ENCODE peak calls at places on chromosome 10, in five cellular contexts. One of them, this sample, is unnamed.

GRCh38 chr10:22597142-22597541 is 117.2 kb downstream of the PIP4K2A start:
- DNase-seq in cardiac muscle cell: no peak
- DNase-seq in right cardiac atrium: no peak
- DNase-seq in CD8-positive, alpha-beta T cell: no peak
- DNase-seq in SK-N-MC: no peak
- DNase-seq in this sample: no peak

GRCh38 chr10:5977471-5978370 is at the start of gene IL15RA:
- DNase-seq in CD8-positive, alpha-beta T cell: peak
- DNase-seq in right cardiac atrium: peak
- DNase-seq in cardiac muscle cell: peak
- DNase-seq in SK-N-MC: no peak
- DNase-seq in this sample: no peak

GRCh38 chr10:80407836-80408197 is 534 bp upstream of the PRXL2A start:
- DNase-seq in cardiac muscle cell: no peak
- DNase-seq in CD8-positive, alpha-beta T cell: no peak
- DNase-seq in SK-N-MC: no peak
- DNase-seq in right cardiac atrium: peak
- DNase-seq in this sample: no peak

GRCh38 chr10:42916974-42917373 is 134.4 kb downstream of the BMS1 start:
- DNase-seq in SK-N-MC: no peak
- DNase-seq in right cardiac atrium: no peak
- DNase-seq in CD8-positive, alpha-beta T cell: no peak
- DNase-seq in cardiac muscle cell: no peak
- DNase-seq in this sample: no peak

GRCh38 chr10:44379907-44380306 is 5.0 kb downstream of the CXCL12 start:
- DNase-seq in CD8-positive, alpha-beta T cell: no peak
- DNase-seq in SK-N-MC: no peak
- DNase-seq in cardiac muscle cell: no peak
- DNase-seq in right cardiac atrium: no peak
- DNase-seq in this sample: no peak

GRCh38 chr10:71629131-71629530 is 90.4 kb downstream of the C10orf105 start:
- DNase-seq in CD8-positive, alpha-beta T cell: no peak
- DNase-seq in SK-N-MC: no peak
- DNase-seq in cardiac muscle cell: no peak
- DNase-seq in right cardiac atrium: no peak
- DNase-seq in this sample: no peak

GRCh38 chr10:113945075-113945686 is 90.7 kb downstream of the NHLRC2 start:
- DNase-seq in cardiac muscle cell: no peak
- DNase-seq in CD8-positive, alpha-beta T cell: no peak
- DNase-seq in SK-N-MC: no peak
- DNase-seq in right cardiac atrium: no peak
- DNase-seq in this sample: no peak

GRCh38 chr10:111086602-111087001 is 9.8 kb downstream of the ADRA2A start:
- DNase-seq in SK-N-MC: no peak
- DNase-seq in cardiac muscle cell: no peak
- DNase-seq in CD8-positive, alpha-beta T cell: no peak
- DNase-seq in right cardiac atrium: no peak
- DNase-seq in this sample: no peak

GRCh38 chr10:43691503-43691902 is 42.8 kb upstream of the ZNF32 start:
- DNase-seq in cardiac muscle cell: no peak
- DNase-seq in SK-N-MC: no peak
- DNase-seq in CD8-positive, alpha-beta T cell: no peak
- DNase-seq in right cardiac atrium: no peak
- DNase-seq in this sample: no peak

GRCh38 chr10:3057946-3058345 is 9.4 kb upstream of the PFKP start:
- DNase-seq in CD8-positive, alpha-beta T cell: no peak
- DNase-seq in cardiac muscle cell: no peak
- DNase-seq in right cardiac atrium: no peak
- DNase-seq in SK-N-MC: no peak
- DNase-seq in this sample: no peak

GRCh38 chr10:59337254-59337653 is 25.1 kb downstream of the FAM13C start:
- DNase-seq in CD8-positive, alpha-beta T cell: no peak
- DNase-seq in right cardiac atrium: no peak
- DNase-seq in SK-N-MC: no peak
- DNase-seq in cardiac muscle cell: peak
- DNase-seq in this sample: no peak

GRCh38 chr10:42933454-42934340 is 143.2 kb upstream of the RET start:
- DNase-seq in cardiac muscle cell: peak
- DNase-seq in CD8-positive, alpha-beta T cell: no peak
- DNase-seq in SK-N-MC: no peak
- DNase-seq in right cardiac atrium: no peak
- DNase-seq in this sample: no peak

GRCh38 chr10:125117941-125118630 is 42.3 kb downstream of the CTBP2 start:
- DNase-seq in right cardiac atrium: peak
- DNase-seq in SK-N-MC: no peak
- DNase-seq in cardiac muscle cell: no peak
- DNase-seq in CD8-positive, alpha-beta T cell: no peak
- DNase-seq in this sample: no peak

GRCh38 chr10:2019281-2019680 is 282.0 kb upstream of the ADARB2 start:
- DNase-seq in SK-N-MC: peak
- DNase-seq in CD8-positive, alpha-beta T cell: no peak
- DNase-seq in cardiac muscle cell: no peak
- DNase-seq in right cardiac atrium: no peak
- DNase-seq in this sample: no peak

GRCh38 chr10:26508016-26508415 is 69.9 kb downstream of the APBB1IP start:
- DNase-seq in cardiac muscle cell: no peak
- DNase-seq in CD8-positive, alpha-beta T cell: no peak
- DNase-seq in SK-N-MC: peak
- DNase-seq in right cardiac atrium: no peak
- DNase-seq in this sample: no peak

GRCh38 chr10:88651131-88651541 is 13.1 kb upstream of the LIPF start:
- DNase-seq in CD8-positive, alpha-beta T cell: no peak
- DNase-seq in right cardiac atrium: no peak
- DNase-seq in cardiac muscle cell: no peak
- DNase-seq in SK-N-MC: no peak
- DNase-seq in this sample: no peak

GRCh38 chr10:110006358-110007170 is 1.2 kb upstream of the ADD3 start:
- DNase-seq in cardiac muscle cell: peak
- DNase-seq in CD8-positive, alpha-beta T cell: no peak
- DNase-seq in SK-N-MC: no peak
- DNase-seq in right cardiac atrium: peak
- DNase-seq in this sample: no peak

GRCh38 chr10:42475168-42476098 is 162.9 kb downstream of the ZNF33B start:
- DNase-seq in right cardiac atrium: peak
- DNase-seq in cardiac muscle cell: no peak
- DNase-seq in CD8-positive, alpha-beta T cell: no peak
- DNase-seq in SK-N-MC: no peak
- DNase-seq in this sample: no peak

GRCh38 chr10:34526758-34527730 is 288.1 kb downstream of the PARD3 start:
- DNase-seq in cardiac muscle cell: no peak
- DNase-seq in right cardiac atrium: no peak
- DNase-seq in SK-N-MC: no peak
- DNase-seq in CD8-positive, alpha-beta T cell: no peak
- DNase-seq in this sample: no peak

GRCh38 chr10:123995461-123996131 is 97.8 kb downstream of the CHST15 start:
- DNase-seq in right cardiac atrium: peak
- DNase-seq in cardiac muscle cell: peak
- DNase-seq in SK-N-MC: no peak
- DNase-seq in CD8-positive, alpha-beta T cell: no peak
- DNase-seq in this sample: no peak
- H3K4me3 ChIP-seq in right cardiac atrium: peak
- H3K4me3 ChIP-seq in cardiac muscle cell: no peak
- H3K4me3 ChIP-seq in SK-N-MC: no peak
- H3K4me3 ChIP-seq in CD8-positive, alpha-beta T cell: no peak
- H3K4me3 ChIP-seq in this sample: peak

GRCh38 chr10:89813546-89813945 is 112.2 kb downstream of the KIF20B start:
- DNase-seq in right cardiac atrium: no peak
- DNase-seq in CD8-positive, alpha-beta T cell: no peak
- DNase-seq in cardiac muscle cell: no peak
- DNase-seq in SK-N-MC: no peak
- DNase-seq in this sample: no peak

GRCh38 chr10:89815049-89815853 is 113.9 kb downstream of the KIF20B start:
- DNase-seq in cardiac muscle cell: no peak
- DNase-seq in SK-N-MC: no peak
- DNase-seq in CD8-positive, alpha-beta T cell: no peak
- DNase-seq in right cardiac atrium: no peak
- DNase-seq in this sample: no peak

GRCh38 chr10:89805599-89806013 is 104.2 kb downstream of the KIF20B start:
- DNase-seq in right cardiac atrium: no peak
- DNase-seq in cardiac muscle cell: no peak
- DNase-seq in CD8-positive, alpha-beta T cell: no peak
- DNase-seq in SK-N-MC: no peak
- DNase-seq in this sample: no peak

GRCh38 chr10:89814278-89814677 is 112.9 kb downstream of the KIF20B start:
- DNase-seq in right cardiac atrium: no peak
- DNase-seq in cardiac muscle cell: no peak
- DNase-seq in SK-N-MC: no peak
- DNase-seq in CD8-positive, alpha-beta T cell: no peak
- DNase-seq in this sample: no peak

GRCh38 chr10:89810908-89811515 is 109.6 kb downstream of the KIF20B start:
- DNase-seq in CD8-positive, alpha-beta T cell: no peak
- DNase-seq in right cardiac atrium: no peak
- DNase-seq in SK-N-MC: no peak
- DNase-seq in cardiac muscle cell: no peak
- DNase-seq in this sample: no peak
- H3K4me3 ChIP-seq in CD8-positive, alpha-beta T cell: no peak
- H3K4me3 ChIP-seq in right cardiac atrium: no peak
- H3K4me3 ChIP-seq in SK-N-MC: no peak
- H3K4me3 ChIP-seq in cardiac muscle cell: no peak
- H3K4me3 ChIP-seq in this sample: no peak

GRCh38 chr10:21194510-21194993 is 297.4 kb upstream of the NEBL start:
- DNase-seq in right cardiac atrium: no peak
- DNase-seq in CD8-positive, alpha-beta T cell: no peak
- DNase-seq in SK-N-MC: no peak
- DNase-seq in cardiac muscle cell: no peak
- DNase-seq in this sample: no peak
- H3K4me3 ChIP-seq in right cardiac atrium: no peak
- H3K4me3 ChIP-seq in CD8-positive, alpha-beta T cell: no peak
- H3K4me3 ChIP-seq in SK-N-MC: no peak
- H3K4me3 ChIP-seq in cardiac muscle cell: no peak
- H3K4me3 ChIP-seq in this sample: no peak

DNA sequence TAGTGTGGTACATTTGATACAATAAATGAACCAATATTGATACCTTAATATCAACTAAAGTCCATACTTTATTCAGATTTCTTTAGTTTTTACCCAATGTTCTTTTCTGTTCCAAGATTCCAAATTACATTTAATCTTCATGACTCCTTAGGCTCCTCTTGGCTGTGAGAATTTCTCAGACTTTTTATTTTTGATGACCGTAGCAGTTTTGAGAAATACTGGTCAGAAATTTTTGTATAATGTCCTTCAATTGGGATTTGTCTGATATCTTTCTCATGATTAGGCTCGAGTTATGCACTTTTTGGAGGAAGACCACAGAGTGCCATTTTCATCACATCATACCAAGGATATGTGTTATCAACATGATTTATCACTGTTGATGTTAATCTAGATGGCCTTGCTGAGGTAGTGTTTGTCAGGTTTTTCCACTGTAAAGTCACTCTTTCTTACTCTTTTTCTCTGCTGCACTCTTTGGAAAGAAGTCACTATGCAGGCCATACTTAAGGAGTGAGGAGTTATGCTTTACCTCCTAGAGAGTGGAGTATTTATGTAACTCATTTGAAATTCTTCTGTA is 12.9 kb upstream of the ENTPD1 start:
- DNase-seq in SK-N-MC: no peak
- DNase-seq in right cardiac atrium: no peak
- DNase-seq in CD8-positive, alpha-beta T cell: no peak
- DNase-seq in cardiac muscle cell: no peak
- DNase-seq in this sample: no peak
- H3K4me3 ChIP-seq in SK-N-MC: no peak
- H3K4me3 ChIP-seq in right cardiac atrium: no peak
- H3K4me3 ChIP-seq in CD8-positive, alpha-beta T cell: no peak
- H3K4me3 ChIP-seq in cardiac muscle cell: no peak
- H3K4me3 ChIP-seq in this sample: no peak

This sample was measured in esophagus squamous epithelium.